ENCODE peak calls at places on chromosomes 4 and X, in seven cellular contexts. Z, R, A, O, Y, H and T are unnamed samples.
A peak's percentile ranks its signal among the peaks of the same experiment; 100 is the strongest.

GRCh38 chr4:6534050-6534449 is 40.9 kb upstream of the MAN2B2 start:
- DNase-seq in Z (no peak), R (no peak), A (no peak), O (no peak), Y (no peak), H (no peak), T (no peak)

GRCh38 chr4:132276989-132277388 is 872.1 kb upstream of the PCDH10 start:
- DNase-seq in Z (no peak), R (no peak), A (no peak), O (no peak), Y (no peak), H (no peak), T (no peak)

GRCh38 chr4:67550491-67551256 is 5.4 kb upstream of the CENPC start:
- DNase-seq in Z (no peak), R (no peak), A (no peak), O (no peak), Y (no peak), H (no peak), T (no peak)

GRCh38 chrX:20116575-20117240 is at the start of gene MAP7D2:
- DNase-seq in Z (peak; percentile 24), R (no peak), A (no peak), O (no peak), Y (no peak), H (no peak), T (peak; percentile 78)

GRCh38 chrX:103800318-103800717 is 23.7 kb downstream of the PLP1 start:
- DNase-seq in Z (no peak), R (no peak), A (no peak), O (no peak), Y (no peak), H (no peak), T (no peak)

GRCh38 chr4:107747748-107748486 is 27.9 kb upstream of the PAPSS1 start:
- DNase-seq in Z (no peak), R (no peak), A (no peak), O (no peak), Y (no peak), H (no peak), T (no peak)

GRCh38 chr4:26206981-26207380 is 113.8 kb upstream of the RBPJ start:
- DNase-seq in Z (no peak), R (no peak), A (no peak), O (no peak), Y (no peak), H (no peak), T (no peak)

GRCh38 chr4:17111959-17112659 is 213.7 kb upstream of the LDB2 start:
- DNase-seq in Z (no peak), R (peak; percentile 34), A (peak; percentile 19), O (peak; percentile 57), Y (no peak), H (no peak), T (peak; percentile 20)

GRCh38 chr4:53005808-53006207 is 143.7 kb downstream of the RASL11B start:
- DNase-seq in Z (no peak), R (no peak), A (no peak), O (no peak), Y (no peak), H (no peak), T (no peak)

GRCh38 chrX:10756365-10756915 is 136.1 kb upstream of the MID1 start:
- DNase-seq in Z (peak; percentile 76), R (no peak), A (no peak), O (no peak), Y (no peak), H (peak; percentile 18), T (no peak)

GRCh38 chr4:17324431-17324830 is 187.5 kb downstream of the QDPR start:
- DNase-seq in Z (peak; percentile 18), R (peak; percentile 67), A (no peak), O (peak; percentile 68), Y (no peak), H (peak; percentile 29), T (peak; percentile 59)

GRCh38 chr4:156294577-156294976 is 340.9 kb upstream of the CTSO start:
- DNase-seq in Z (peak; percentile 50), R (no peak), A (peak; percentile 13), O (peak; percentile 47), Y (no peak), H (peak; percentile 76), T (peak; percentile 6)

GRCh38 chr4:39699676-39700409 is 1.9 kb downstream of the UBE2K start:
- DNase-seq in Z (no peak), R (no peak), A (no peak), O (peak; percentile 63), Y (no peak), H (no peak), T (no peak)

GRCh38 chr4:39700500-39700899 is 2.6 kb downstream of the UBE2K start:
- DNase-seq in Z (no peak), R (no peak), A (no peak), O (no peak), Y (no peak), H (no peak), T (no peak)

GRCh38 chr4:39702716-39703115 is 4.8 kb downstream of the UBE2K start:
- DNase-seq in Z (no peak), R (no peak), A (no peak), O (no peak), Y (no peak), H (no peak), T (no peak)

GRCh38 chr4:39697740-39698423 is at the start of gene UBE2K:
- DNase-seq in Z (peak; percentile 81), R (peak; percentile 94), A (peak; percentile 63), O (peak; percentile 96), Y (no peak), H (peak; percentile 71), T (peak; percentile 97)

DNA sequence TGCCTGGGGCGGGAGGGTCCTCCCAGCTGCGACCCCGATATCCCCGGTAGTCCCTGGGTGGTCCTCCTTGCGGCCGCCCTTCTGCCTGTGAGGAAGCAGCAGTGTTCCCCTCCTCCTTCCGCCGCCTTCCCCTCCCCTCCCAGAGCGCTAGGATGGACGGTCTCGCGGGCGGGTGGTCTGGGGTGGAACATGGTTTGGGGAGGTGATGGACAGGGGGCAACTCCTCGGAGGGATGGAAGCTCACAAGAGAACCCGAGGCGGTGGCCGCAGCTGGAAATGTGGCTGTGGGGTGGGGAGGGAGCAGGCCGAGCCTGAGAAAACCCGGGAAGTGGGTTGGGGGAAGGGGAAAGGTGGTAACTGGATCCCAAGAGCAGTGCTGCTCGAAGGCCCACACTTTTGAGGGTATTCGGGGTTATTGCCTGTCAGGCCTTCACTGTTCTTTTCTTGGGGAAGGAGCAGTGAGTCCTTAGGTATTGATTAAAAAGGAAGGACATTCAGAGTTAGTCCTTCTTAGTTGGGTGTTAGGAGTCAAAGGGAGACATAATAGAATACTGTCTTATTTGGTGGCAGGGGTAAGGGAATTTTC is 581 bp downstream of the UBE2K start:
- DNase-seq in Z (no peak), R (peak; percentile 66), A (no peak), O (peak; percentile 72), Y (no peak), H (no peak), T (peak; percentile 74)
- TF ChIP-seq MAX in Z (no peak), R (no peak), A (no peak), O (peak; percentile 29), Y (no peak), H (no peak), T (no peak)

DNA sequence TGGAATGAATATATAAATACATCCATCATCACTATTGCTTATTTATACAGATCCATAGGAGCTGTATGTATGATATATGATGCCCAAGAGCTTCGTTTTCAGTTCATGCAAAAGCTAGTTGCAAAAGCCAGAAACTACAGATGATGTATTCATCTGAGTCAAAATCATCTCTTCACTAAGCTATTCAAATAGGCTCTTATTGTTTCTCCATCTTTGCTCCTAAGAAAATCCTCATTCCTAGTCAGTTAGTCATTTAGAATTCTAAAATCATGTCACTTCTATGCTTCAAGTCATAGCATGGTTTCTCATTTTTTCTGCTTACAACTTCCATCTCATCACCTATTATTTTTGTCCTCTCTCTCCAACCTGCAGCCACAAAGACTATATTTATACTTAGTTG is 300.2 kb upstream of the TRAM1L1 start:
- DNase-seq in Z (no peak), R (no peak), A (no peak), O (no peak), Y (no peak), H (no peak), T (no peak)
- TF ChIP-seq MAX in Z (no peak), R (no peak), A (no peak), O (no peak), Y (no peak), H (no peak), T (no peak)

DNA sequence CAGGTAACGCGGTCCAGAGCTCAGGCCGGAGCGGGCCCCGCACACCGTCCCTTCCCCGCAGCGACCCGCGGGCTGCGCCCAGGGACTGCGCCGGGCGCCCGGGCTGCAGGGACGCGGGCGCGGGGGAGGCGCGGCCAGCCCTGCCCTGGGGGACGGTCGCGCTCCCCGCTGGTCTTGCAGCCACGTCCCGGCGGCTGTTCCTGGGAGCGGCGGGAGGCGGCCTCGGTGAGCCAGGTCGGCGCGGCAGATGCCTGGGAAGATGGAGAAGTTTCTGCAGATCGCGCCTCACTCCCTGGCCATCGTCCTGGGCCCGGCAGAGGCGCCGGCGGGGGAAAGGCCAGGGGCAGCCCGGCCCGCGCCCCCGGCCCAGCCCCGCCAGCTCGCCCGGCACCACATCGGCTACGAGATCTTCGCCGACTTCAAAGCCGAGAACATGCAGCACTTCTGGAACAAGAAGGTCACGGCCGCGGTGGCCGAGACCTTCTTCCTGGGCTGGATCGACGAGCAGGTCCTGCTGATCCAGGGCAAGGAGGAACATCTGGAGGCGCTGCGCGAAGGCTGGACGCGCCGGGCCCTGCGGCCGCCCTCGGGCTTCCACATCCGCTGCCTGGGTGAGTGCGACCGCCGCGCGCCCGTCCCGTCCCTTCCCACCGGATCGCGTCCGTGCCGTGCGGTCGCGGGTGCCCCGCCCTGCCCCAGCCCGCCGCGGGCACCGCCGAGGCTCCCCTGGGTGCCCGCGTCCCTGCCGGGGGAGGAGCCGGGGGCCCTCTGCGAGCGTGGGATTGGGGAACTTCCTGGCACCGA is 107.5 kb upstream of the STOX2 start:
- DNase-seq in Z (peak; percentile 45), R (no peak), A (no peak), O (peak; percentile 33), Y (no peak), H (no peak), T (peak; percentile 83)
- TF ChIP-seq MAX in Z (no peak), R (no peak), A (no peak), O (no peak), Y (no peak), H (peak; percentile 12), T (no peak)

DNA sequence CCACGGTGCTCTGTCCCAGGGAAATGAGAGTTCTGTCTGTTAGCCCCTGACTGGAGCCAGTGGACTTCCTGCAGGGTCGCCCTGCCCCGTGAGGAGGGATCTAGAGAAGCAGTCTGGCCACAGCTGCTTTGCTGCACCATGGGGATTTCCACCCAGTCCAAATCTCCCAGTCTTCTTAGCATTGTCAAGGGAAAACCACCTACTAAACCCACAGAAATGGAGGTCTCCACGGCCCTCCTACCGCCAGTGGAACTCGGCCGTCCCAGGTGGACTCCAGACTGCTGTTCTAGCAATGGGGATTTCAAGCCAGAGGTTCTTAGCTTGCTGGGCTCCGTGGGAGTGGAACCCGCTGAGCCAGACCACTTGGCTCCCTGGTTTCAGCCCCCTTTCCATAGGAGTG is 133.3 kb upstream of the PCDH7 start:
- DNase-seq in Z (no peak), R (no peak), A (no peak), O (no peak), Y (no peak), H (no peak), T (no peak)
- TF ChIP-seq MAX in Z (no peak), R (no peak), A (no peak), O (no peak), Y (no peak), H (no peak), T (no peak)